ENCODE peak calls at places on chromosomes 16 and 17, in eight cellular contexts. U is EL; S is CD8-positive, alpha-beta T cell; I is psoas muscle; H is fibroblast of mammary gland; F is CD8-positive, alpha-beta memory T cell; Y is effector CD4-positive, alpha-beta T cell; D is HT1080. L is an unnamed sample.

GRCh38 chr16:81242977-81243618 is 4.6 kb downstream of the BCO1 start:
- DNase-seq in U (no peak), S (no peak), I (no peak), H (no peak), F (no peak), Y (no peak), D (no peak), L (no peak)

GRCh38 chr16:30185141-30185682 is 1.8 kb downstream of the CORO1A start:
- DNase-seq in U (no peak), S (peak), I (peak), H (no peak), F (peak), Y (no peak), D (no peak), L (peak)

GRCh38 chr16:53678756-53679334 is 24.8 kb downstream of the RPGRIP1L start:
- DNase-seq in U (peak), S (no peak), I (no peak), H (no peak), F (no peak), Y (no peak), D (no peak), L (no peak)

GRCh38 chr16:79301036-79301435 is 299.5 kb downstream of the MAF start:
- DNase-seq in U (no peak), S (no peak), I (no peak), H (no peak), F (no peak), Y (no peak), D (no peak), L (no peak)

GRCh38 chr16:31352344-31353115 is 2.4 kb upstream of the ITGAX start:
- DNase-seq in U (no peak), S (no peak), I (no peak), H (no peak), F (no peak), Y (no peak), D (no peak), L (no peak)

GRCh38 chr17:64216385-64217248 is 46.4 kb downstream of the TEX2 start:
- DNase-seq in U (peak), S (no peak), I (peak), H (peak), F (no peak), Y (no peak), D (no peak), L (no peak)

GRCh38 chr16:48279199-48279598 is 31.9 kb upstream of the ABCC11 start:
- DNase-seq in U (no peak), S (no peak), I (no peak), H (no peak), F (no peak), Y (no peak), D (no peak), L (no peak)

GRCh38 chr17:50258647-50259483 is 15.4 kb upstream of the TMEM92 start:
- DNase-seq in U (no peak), S (no peak), I (no peak), H (peak), F (no peak), Y (no peak), D (no peak), L (no peak)

GRCh38 chr17:3535253-3535995 is 22.2 kb downstream of the TRPV3 start:
- DNase-seq in U (peak), S (peak), I (peak), H (peak), F (peak), Y (no peak), D (no peak), L (no peak)

GRCh38 chr17:32488177-32488542 is 1.4 kb downstream of the CDK5R1 start:
- DNase-seq in U (no peak), S (no peak), I (no peak), H (no peak), F (no peak), Y (no peak), D (no peak), L (no peak)

GRCh38 chr16:30924086-30924714 is 828 bp downstream of the FBXL19 start:
- DNase-seq in U (no peak), S (no peak), I (no peak), H (no peak), F (no peak), Y (no peak), D (no peak), L (no peak)

GRCh38 chr16:69839240-69839688 is 77.1 kb downstream of the WWP2 start:
- DNase-seq in U (no peak), S (no peak), I (no peak), H (no peak), F (no peak), Y (no peak), D (no peak), L (no peak)

GRCh38 chr16:6362321-6362720 is 970.3 kb upstream of the RBFOX1 start:
- DNase-seq in U (no peak), S (no peak), I (no peak), H (no peak), F (no peak), Y (no peak), D (no peak), L (no peak)

GRCh38 chr17:71801301-71801700 is 319.5 kb upstream of the SOX9 start:
- DNase-seq in U (peak), S (no peak), I (no peak), H (peak), F (no peak), Y (no peak), D (no peak), L (no peak)

GRCh38 chr16:87860553-87861299 is 8.6 kb downstream of the SLC7A5 start:
- DNase-seq in U (peak), S (peak), I (peak), H (peak), F (no peak), Y (no peak), D (peak), L (no peak)

GRCh38 chr17:82899941-82900340 is 60.1 kb upstream of the ZNF750 start:
- DNase-seq in U (no peak), S (no peak), I (no peak), H (no peak), F (no peak), Y (no peak), D (no peak), L (no peak)

GRCh38 chr17:27975146-27976011 is 67.1 kb upstream of the NLK start:
- DNase-seq in U (peak), S (no peak), I (no peak), H (peak), F (no peak), Y (no peak), D (peak), L (no peak)

GRCh38 chr17:40168262-40168832 is 8.9 kb upstream of the RAPGEFL1 start:
- DNase-seq in U (peak), S (peak), I (no peak), H (peak), F (no peak), Y (peak), D (peak), L (no peak)

GRCh38 chr17:9837551-9838471 is 12.1 kb downstream of the GLP2R start:
- DNase-seq in U (peak), S (no peak), I (peak), H (peak), F (no peak), Y (no peak), D (peak), L (no peak)

GRCh38 chr16:48165961-48166578 is 10.3 kb upstream of the ABCC12 start:
- DNase-seq in U (peak), S (no peak), I (no peak), H (no peak), F (no peak), Y (no peak), D (no peak), L (no peak)

GRCh38 chr17:29958947-29959657 is 17.7 kb downstream of the EFCAB5 start:
- DNase-seq in U (peak), S (no peak), I (no peak), H (peak), F (no peak), Y (no peak), D (peak), L (no peak)

GRCh38 chr17:29358421-29358820 is 31.7 kb upstream of the TAOK1 start:
- DNase-seq in U (peak), S (no peak), I (no peak), H (no peak), F (no peak), Y (no peak), D (peak), L (no peak)

GRCh38 chr16:85731179-85731578 is 19.7 kb downstream of the C16orf74 start:
- DNase-seq in U (no peak), S (no peak), I (no peak), H (no peak), F (no peak), Y (no peak), D (no peak), L (no peak)

GRCh38 chr17:77884019-77884418 is 74.5 kb upstream of the TNRC6C start:
- DNase-seq in U (no peak), S (peak), I (no peak), H (no peak), F (no peak), Y (no peak), D (no peak), L (no peak)

GRCh38 chr17:76138234-76138895 is 2.7 kb downstream of the FOXJ1 start:
- DNase-seq in U (no peak), S (no peak), I (no peak), H (no peak), F (no peak), Y (no peak), D (no peak), L (peak)

GRCh38 chr17:81471804-81472456 is 40.7 kb downstream of the ACTG1 start:
- DNase-seq in U (peak), S (no peak), I (peak), H (peak), F (no peak), Y (no peak), D (peak), L (no peak)

GRCh38 chr16:4055748-4056147 is 60.5 kb downstream of the ADCY9 start:
- DNase-seq in U (no peak), S (no peak), I (no peak), H (no peak), F (no peak), Y (no peak), D (no peak), L (no peak)

GRCh38 chr17:44350733-44351226 is 5.7 kb downstream of the GRN start:
- DNase-seq in U (peak), S (peak), I (peak), H (peak), F (peak), Y (peak), D (peak), L (peak)

GRCh38 chr16:57533618-57534336 is 2.6 kb downstream of the CCDC102A start:
- DNase-seq in U (no peak), S (peak), I (no peak), H (peak), F (no peak), Y (peak), D (no peak), L (no peak)

GRCh38 chr17:37551788-37552187 is 57.4 kb downstream of the SYNRG start:
- DNase-seq in U (no peak), S (no peak), I (no peak), H (no peak), F (no peak), Y (no peak), D (no peak), L (no peak)

GRCh38 chr17:81491761-81492160 is 20.8 kb downstream of the ACTG1 start:
- DNase-seq in U (no peak), S (no peak), I (no peak), H (no peak), F (no peak), Y (no peak), D (no peak), L (no peak)

GRCh38 chr17:78142113-78142861 is 3.9 kb upstream of the C17orf99 start:
- DNase-seq in U (peak), S (no peak), I (no peak), H (peak), F (no peak), Y (no peak), D (peak), L (no peak)

GRCh38 chr17:63445571-63446217 is 412 bp downstream of the CYB561 start:
- DNase-seq in U (peak), S (peak), I (no peak), H (no peak), F (peak), Y (peak), D (no peak), L (peak)

GRCh38 chr17:21174719-21175118 is 39.2 kb downstream of the TMEM11 start:
- DNase-seq in U (peak), S (no peak), I (no peak), H (peak), F (no peak), Y (no peak), D (no peak), L (no peak)

GRCh38 chr17:36921131-36921851 is 16.0 kb upstream of the LHX1 start:
- DNase-seq in U (no peak), S (no peak), I (no peak), H (peak), F (no peak), Y (no peak), D (peak), L (peak)

GRCh38 chr17:31448467-31449077 is 57.1 kb downstream of the RAB11FIP4 start:
- DNase-seq in U (peak), S (no peak), I (no peak), H (peak), F (no peak), Y (no peak), D (peak), L (no peak)

L was measured in natural killer cell treated with Interleukin-12 subunit alpha and Interleukin-12 subunit beta and Interleukin-15 and Interleukin-18, amount 100 ng/mL, for 72 hours.